ENCODE peak calls at places on chromosome 13, in seven cellular contexts. C is K562, R is GM23338, O is cardiac muscle cell, P is fibroblast of pulmonary artery, W is GM10248, B is ovary. V is an unnamed sample.

GRCh38 chr13:42001580-42001979 is 40.7 kb upstream of the VWA8 start:
- DNase-seq in W (no peak), C (no peak), P (peak), R (peak), B (peak), O (peak), V (no peak)

GRCh38 chr13:39874331-39875055 is 219.0 kb downstream of the COG6 start:
- DNase-seq in W (no peak), O (no peak), P (peak), C (no peak), B (no peak), R (no peak), V (no peak)

GRCh38 chr13:112445411-112446271 is 69.5 kb downstream of the SPACA7 start:
- DNase-seq in C (no peak), O (no peak), W (no peak), B (no peak), P (no peak), R (no peak), V (no peak)

GRCh38 chr13:110610955-110611595 is 4.3 kb upstream of the NAXD start:
- DNase-seq in O (no peak), C (no peak), P (no peak), R (no peak), W (peak), B (no peak), V (no peak)

GRCh38 chr13:70023506-70023905 is 84.1 kb upstream of the ATXN8OS start:
- DNase-seq in P (no peak), C (no peak), B (no peak), R (no peak), O (no peak), W (no peak), V (no peak)

GRCh38 chr13:100208002-100208401 is 119.1 kb downstream of the PCCA start:
- DNase-seq in B (no peak), R (no peak), C (no peak), W (no peak), O (no peak), P (no peak), V (no peak)

GRCh38 chr13:80572867-80573266 is 231.9 kb upstream of the SPRY2 start:
- DNase-seq in W (no peak), O (no peak), B (no peak), R (no peak), C (no peak), P (no peak), V (no peak)

GRCh38 chr13:56886398-56886797 is 254.3 kb upstream of the PRR20A start:
- DNase-seq in O (no peak), B (no peak), R (no peak), P (no peak), C (no peak), W (no peak), V (no peak)

GRCh38 chr13:28685114-28685513 is 26.2 kb downstream of the POMP start:
- DNase-seq in W (no peak), P (no peak), O (no peak), C (no peak), R (no peak), B (no peak), V (no peak)

GRCh38 chr13:76830805-76831204 is 55.4 kb downstream of the KCTD12 start:
- DNase-seq in P (no peak), B (no peak), R (peak), O (no peak), W (no peak), C (no peak), V (no peak)

GRCh38 chr13:38350114-38350617 is 515 bp downstream of the UFM1 start:
- DNase-seq in C (peak), P (peak), B (peak), R (peak), O (peak), W (peak), V (no peak)

GRCh38 chr13:59842507-59842906 is 321.2 kb downstream of the DIAPH3 start:
- DNase-seq in C (no peak), W (no peak), R (no peak), P (no peak), O (no peak), B (no peak), V (no peak)

GRCh38 chr13:42970824-42971669 is 21.0 kb downstream of the EPSTI1 start:
- DNase-seq in B (no peak), C (peak), W (peak), R (peak), O (peak), P (peak), V (no peak)

GRCh38 chr13:35086667-35087066 is 144.6 kb downstream of the NBEA start:
- DNase-seq in W (no peak), B (no peak), C (no peak), P (no peak), O (no peak), R (no peak), V (no peak)

GRCh38 chr13:29702912-29703351 is 107.4 kb upstream of the SLC7A1 start:
- DNase-seq in R (peak), P (peak), C (no peak), B (no peak), O (peak), W (no peak), V (no peak)

GRCh38 chr13:114100446-114101320 is 31.7 kb downstream of the RASA3 start:
- DNase-seq in W (peak), C (no peak), P (peak), R (no peak), O (no peak), B (peak), V (no peak)

GRCh38 chr13:112799394-112799793 is 109.6 kb downstream of the ATP11A start:
- DNase-seq in C (no peak), O (no peak), W (no peak), B (no peak), R (no peak), P (no peak), V (no peak)

DNA sequence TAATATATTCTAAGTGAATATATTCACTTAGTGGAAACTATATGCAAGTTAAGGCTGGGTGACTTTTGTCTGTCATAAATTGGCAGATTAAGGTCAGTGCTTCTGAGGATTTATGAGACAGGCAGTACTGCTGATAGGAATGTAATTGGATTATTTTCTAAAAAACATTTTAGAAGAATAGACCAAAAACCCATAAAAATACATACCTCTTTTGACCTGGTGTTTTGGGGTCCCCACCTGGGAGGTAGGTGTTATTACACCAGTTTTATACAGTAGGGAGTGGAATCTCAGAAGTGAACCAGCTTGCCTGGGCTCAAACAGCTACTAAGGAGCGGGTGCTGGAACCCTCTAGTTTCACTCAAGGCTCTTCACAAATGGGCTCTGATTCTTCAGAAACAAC is 25.3 kb downstream of the COG3 start:
- DNase-seq in C (no peak), P (no peak), W (no peak), R (peak), B (no peak), O (no peak), V (no peak)
- TF ChIP-seq CTCF in C (peak), P (peak), W (peak), R (peak), B (no peak), O (no peak), V (no peak)

DNA sequence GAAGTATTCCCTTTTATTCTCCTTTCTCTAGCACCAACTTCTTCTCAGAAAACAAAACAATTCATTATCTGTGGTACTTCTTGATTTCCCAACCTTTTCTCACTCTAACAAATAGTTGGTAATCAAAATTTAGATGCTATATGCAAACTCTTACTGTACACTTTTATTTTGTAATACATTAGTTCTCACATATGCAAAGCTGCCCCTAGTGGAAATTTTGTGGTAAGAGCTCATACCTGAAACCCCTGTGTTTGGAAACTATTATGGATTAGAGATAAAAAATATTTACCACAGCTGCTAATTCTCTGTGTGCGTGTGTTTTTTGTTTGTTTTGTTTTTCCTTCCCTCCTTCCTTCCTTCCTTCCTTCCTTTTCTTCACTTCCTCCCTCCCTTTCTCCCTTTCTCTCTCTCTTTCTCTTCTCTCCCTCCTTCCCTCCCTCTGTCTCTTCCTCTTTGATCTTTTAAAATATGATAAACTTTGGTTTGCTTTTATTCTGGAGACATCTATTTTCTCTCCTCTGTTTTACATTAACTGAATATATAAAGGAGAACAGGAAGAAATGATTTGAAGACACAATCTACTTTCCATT is 537.4 kb downstream of the SLITRK6 start:
- DNase-seq in C (no peak), P (peak), O (peak), R (peak), W (no peak), B (no peak), V (no peak)
- TF ChIP-seq CTCF in C (no peak), P (peak), O (peak), R (peak), W (no peak), B (no peak), V (no peak)

GRCh38 chr13:44575741-44576395 is at the start of gene TSC22D1:
- DNase-seq in P (peak), B (peak), C (no peak), W (peak), R (peak), O (peak), V (peak)

GRCh38 chr13:44573071-44573470 is 3.1 kb downstream of the TSC22D1 start:
- DNase-seq in R (peak), P (no peak), B (no peak), W (no peak), O (no peak), C (no peak), V (no peak)

GRCh38 chr13:44575035-44575434 is 1.1 kb downstream of the TSC22D1 start:
- DNase-seq in P (no peak), B (no peak), O (no peak), W (no peak), C (no peak), R (no peak), V (no peak)

GRCh38 chr13:44574466-44574855 is 1.7 kb downstream of the TSC22D1 start:
- DNase-seq in P (no peak), R (no peak), W (no peak), O (no peak), C (no peak), B (no peak), V (no peak)

GRCh38 chr13:44573790-44574465 is 2.2 kb downstream of the TSC22D1 start:
- DNase-seq in O (peak), B (no peak), C (peak), W (peak), P (peak), R (peak), V (no peak)
- TF ChIP-seq CTCF in O (peak), B (no peak), C (peak), W (peak), P (peak), R (peak), V (no peak)

GRCh38 chr13:94267581-94267980 is 211.9 kb downstream of the DCT start:
- DNase-seq in R (no peak), O (no peak), B (no peak), C (no peak), W (no peak), P (no peak), V (no peak)
- TF ChIP-seq CTCF in R (no peak), O (no peak), B (no peak), C (no peak), W (no peak), P (no peak), V (no peak)

GRCh38 chr13:21242236-21242635 is 65.8 kb downstream of the MRPL57 start:
- DNase-seq in O (no peak), W (no peak), B (no peak), C (no peak), R (peak), P (no peak), V (no peak)
- TF ChIP-seq CTCF in O (no peak), W (no peak), B (no peak), C (no peak), R (peak), P (no peak), V (no peak)

GRCh38 chr13:27171830-27172494 is 351 bp upstream of the USP12 start:
- DNase-seq in O (peak), P (peak), W (peak), B (peak), R (peak), C (peak), V (peak)
- TF ChIP-seq CTCF in O (no peak), P (no peak), W (peak), B (no peak), R (no peak), C (no peak), V (no peak)

DNA sequence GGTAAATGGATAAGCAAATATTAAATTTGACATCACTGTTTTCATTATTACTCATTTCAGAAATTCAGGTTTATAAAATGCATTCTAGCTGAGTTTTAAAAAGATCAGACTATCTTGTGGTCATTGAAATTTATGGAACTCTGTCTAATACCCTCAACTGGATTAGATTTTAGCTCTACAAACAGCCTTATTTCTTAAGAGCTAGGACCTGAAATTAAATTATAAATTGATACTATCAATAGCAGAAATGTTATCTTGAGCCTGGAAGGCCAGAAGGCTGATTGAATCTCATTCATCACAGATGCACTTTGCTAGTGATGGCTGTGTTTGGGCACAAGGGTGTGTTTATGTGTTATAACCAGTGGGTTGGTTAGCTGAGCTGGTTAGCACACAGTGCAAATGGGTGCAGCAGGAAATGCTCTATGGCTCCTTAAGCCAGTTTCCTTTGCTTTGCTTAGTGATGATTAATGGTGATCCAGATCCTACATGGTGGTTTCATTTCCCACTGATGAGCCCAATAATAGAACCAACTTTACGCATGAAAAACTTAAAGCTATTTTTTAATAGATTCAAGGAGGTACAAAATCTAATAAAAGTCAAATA is 310.8 kb upstream of the KLF12 start:
- DNase-seq in P (no peak), R (no peak), O (no peak), C (no peak), B (no peak), W (no peak), V (no peak)
- TF ChIP-seq CTCF in P (no peak), R (no peak), O (no peak), C (no peak), B (no peak), W (no peak), V (no peak)

GRCh38 chr13:108728370-108728769 is 99.0 kb downstream of the MYO16 start:
- DNase-seq in B (no peak), R (peak), P (no peak), O (no peak), C (no peak), W (no peak), V (no peak)
- TF ChIP-seq CTCF in B (no peak), R (peak), P (no peak), O (no peak), C (peak), W (no peak), V (no peak)